ENCODE peak calls at places on chromosomes 12 and 14, in nine cellular contexts. L is HFF-Myc, R is thoracic aorta, Z is WERI-Rb-1, A is Caco-2, T is RWPE1, N is body of pancreas, S is pancreas, D is testis. U is an unnamed sample.

GRCh38 chr12:44000309-44000952 is 164.6 kb downstream of the TMEM117 start:
- DNase-seq in L (peak), R (no peak), Z (peak), A (peak), T (peak), N (peak), S (peak), D (peak), U (no peak)

GRCh38 chr12:11059041-11059440 is 3.1 kb downstream of the TAS2R46 start:
- DNase-seq in L (no peak), R (no peak), Z (no peak), A (no peak), T (no peak), N (no peak), S (no peak), D (no peak), U (no peak)

GRCh38 chr12:123149088-123149827 is 1.6 kb downstream of the PITPNM2 start:
- DNase-seq in L (no peak), R (no peak), Z (no peak), A (no peak), T (no peak), N (no peak), S (no peak), D (peak), U (no peak)

GRCh38 chr12:130832561-130833209 is 6.4 kb downstream of the STX2 start:
- DNase-seq in L (no peak), R (no peak), Z (peak), A (peak), T (peak), N (no peak), S (no peak), D (no peak), U (no peak)

GRCh38 chr14:75340921-75341320 is 62.3 kb downstream of the FOS start:
- DNase-seq in L (no peak), R (peak), Z (no peak), A (no peak), T (no peak), N (peak), S (peak), D (peak), U (peak)

GRCh38 chr12:94147377-94147990 is 893 bp upstream of the PLXNC1 start:
- DNase-seq in L (no peak), R (no peak), Z (no peak), A (no peak), T (no peak), N (no peak), S (no peak), D (no peak), U (no peak)

GRCh38 chr12:128820723-128821432 is 2.9 kb downstream of the SLC15A4 start:
- DNase-seq in L (no peak), R (no peak), Z (no peak), A (no peak), T (no peak), N (peak), S (no peak), D (no peak), U (peak)

GRCh38 chr12:118068361-118068958 is 7.5 kb upstream of the WSB2 start:
- DNase-seq in L (no peak), R (no peak), Z (no peak), A (no peak), T (no peak), N (no peak), S (no peak), D (no peak), U (no peak)

GRCh38 chr14:59328410-59328809 is 136.8 kb downstream of the GPR135 start:
- DNase-seq in L (no peak), R (no peak), Z (no peak), A (no peak), T (no peak), N (no peak), S (no peak), D (no peak), U (no peak)

GRCh38 chr12:48185181-48185919 is 1.9 kb downstream of the CCDC184 start:
- DNase-seq in L (no peak), R (no peak), Z (no peak), A (no peak), T (no peak), N (no peak), S (no peak), D (no peak), U (no peak)

GRCh38 chr12:21912318-21912717 is 28.9 kb downstream of the ABCC9 start:
- DNase-seq in L (no peak), R (no peak), Z (no peak), A (no peak), T (peak), N (no peak), S (no peak), D (no peak), U (no peak)

GRCh38 chr12:95177201-95177768 is 40.0 kb downstream of the FGD6 start:
- DNase-seq in L (no peak), R (no peak), Z (no peak), A (no peak), T (no peak), N (no peak), S (no peak), D (no peak), U (no peak)

GRCh38 chr14:22178330-22178981 is 410.6 kb downstream of the DAD1 start:
- DNase-seq in L (no peak), R (no peak), Z (no peak), A (no peak), T (no peak), N (no peak), S (no peak), D (no peak), U (no peak)

GRCh38 chr12:70246580-70246979 is 3.3 kb downstream of the CNOT2 start:
- DNase-seq in L (no peak), R (no peak), Z (no peak), A (no peak), T (no peak), N (no peak), S (no peak), D (no peak), U (no peak)

GRCh38 chr14:101008196-101008595 is 104.7 kb upstream of the RTL1 start:
- DNase-seq in L (no peak), R (no peak), Z (no peak), A (no peak), T (no peak), N (peak), S (no peak), D (no peak), U (no peak)

GRCh38 chr12:85325452-85325851 is 45.4 kb downstream of the ALX1 start:
- DNase-seq in L (no peak), R (no peak), Z (peak), A (no peak), T (no peak), N (no peak), S (no peak), D (peak), U (no peak)

DNA sequence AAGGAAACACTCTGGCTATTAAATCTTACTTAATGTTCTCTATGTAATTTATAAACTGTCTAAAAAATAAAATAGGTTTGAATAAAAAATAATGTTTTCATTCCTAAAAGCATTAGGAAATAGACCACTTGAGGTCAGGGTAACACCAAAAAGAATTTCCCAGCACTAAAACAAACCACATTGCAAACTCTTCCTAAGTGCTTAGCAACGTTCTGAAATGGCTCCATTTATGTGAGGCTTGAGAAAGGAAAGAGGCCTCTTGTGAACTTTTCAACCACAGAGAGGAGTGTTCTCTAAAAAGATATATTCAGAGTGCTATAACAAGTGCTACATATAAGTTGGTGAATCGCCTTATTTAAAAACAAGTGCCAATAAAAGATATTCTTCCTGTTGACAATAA is 42.7 kb downstream of the ALX1 start:
- DNase-seq in L (no peak), R (no peak), Z (no peak), A (no peak), T (no peak), N (no peak), S (no peak), D (no peak), U (no peak)
- TF ChIP-seq CTCF in L (no peak), R (no peak), Z (no peak), A (no peak), T (no peak), N (no peak), S (no peak), D (no peak), U (no peak)

DNA sequence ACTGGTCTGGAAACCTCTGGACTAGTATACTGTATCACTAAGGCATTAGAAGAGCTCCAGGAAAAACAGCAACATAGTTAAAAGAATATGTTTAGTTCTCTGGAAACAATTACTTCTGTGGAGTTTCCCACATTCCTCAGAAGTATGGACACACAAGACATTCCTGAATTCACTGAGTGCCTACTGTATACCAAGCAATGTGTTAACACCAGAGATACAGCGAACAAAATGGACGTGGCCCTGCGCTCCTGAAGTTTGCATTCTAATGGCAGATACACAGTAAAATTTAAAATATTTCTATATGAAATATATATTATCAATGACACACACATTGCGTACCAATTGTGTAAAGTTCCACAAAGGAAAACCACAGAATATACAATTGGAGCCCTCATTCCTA is 1.1 kb downstream of the ANGEL1 start:
- DNase-seq in L (no peak), R (no peak), Z (no peak), A (no peak), T (no peak), N (no peak), S (no peak), D (no peak), U (no peak)
- TF ChIP-seq CTCF in L (no peak), R (no peak), Z (no peak), A (no peak), T (no peak), N (no peak), S (no peak), D (no peak), U (no peak)

GRCh38 chr14:33475623-33476022 is 475.3 kb downstream of the EGLN3 start:
- DNase-seq in L (peak), R (no peak), Z (peak), A (peak), T (peak), N (peak), S (no peak), D (peak), U (peak)
- TF ChIP-seq CTCF in L (peak), R (no peak), Z (peak), A (peak), T (no peak), N (no peak), S (no peak), D (peak), U (no peak)

GRCh38 chr12:112539221-112539620 is 120.5 kb downstream of the PTPN11 start:
- DNase-seq in L (no peak), R (no peak), Z (no peak), A (no peak), T (no peak), N (no peak), S (no peak), D (no peak), U (no peak)
- TF ChIP-seq CTCF in L (no peak), R (no peak), Z (peak), A (peak), T (no peak), N (no peak), S (no peak), D (no peak), U (no peak)

GRCh38 chr12:66688836-66689439 is 10.1 kb upstream of the GRIP1 start:
- DNase-seq in L (no peak), R (no peak), Z (peak), A (peak), T (peak), N (peak), S (peak), D (peak), U (peak)
- TF ChIP-seq CTCF in L (peak), R (no peak), Z (peak), A (peak), T (peak), N (peak), S (no peak), D (peak), U (no peak)

DNA sequence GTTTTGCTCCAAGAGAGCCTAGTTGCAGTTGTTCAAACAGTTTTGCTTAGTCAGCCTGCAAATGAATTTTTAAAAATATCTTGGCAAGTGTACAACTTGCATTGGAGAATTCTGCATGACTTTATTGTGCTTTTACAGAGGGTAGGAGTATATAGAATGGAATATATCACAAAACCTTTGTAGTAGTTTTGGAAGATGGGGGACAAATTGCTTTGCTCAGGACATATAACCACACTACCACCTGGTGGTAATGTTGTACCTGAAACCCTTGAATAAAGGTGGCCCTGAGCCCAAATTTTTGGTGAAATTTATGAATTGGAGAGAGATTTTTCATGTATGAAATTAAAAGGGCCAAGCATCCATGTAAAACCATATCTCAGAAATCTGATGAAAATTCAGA is 645.2 kb downstream of the MED13L start:
- DNase-seq in L (no peak), R (no peak), Z (no peak), A (no peak), T (peak), N (no peak), S (no peak), D (no peak), U (no peak)
- TF ChIP-seq CTCF in L (peak), R (no peak), Z (no peak), A (peak), T (peak), N (no peak), S (no peak), D (peak), U (no peak)

GRCh38 chr14:106277503-106277902 is 751.1 kb downstream of the TMEM121 start:
- DNase-seq in L (no peak), R (no peak), Z (no peak), A (no peak), T (no peak), N (no peak), S (no peak), D (peak), U (no peak)
- TF ChIP-seq CTCF in L (peak), R (no peak), Z (peak), A (peak), T (peak), N (peak), S (peak), D (peak), U (peak)

GRCh38 chr12:103841690-103842584 is 903 bp upstream of the NT5DC3 start:
- DNase-seq in L (peak), R (peak), Z (no peak), A (peak), T (peak), N (peak), S (peak), D (peak), U (peak)
- TF ChIP-seq CTCF in L (no peak), R (no peak), Z (no peak), A (no peak), T (no peak), N (no peak), S (no peak), D (no peak), U (no peak)

GRCh38 chr14:64200170-64200569 is 94.0 kb downstream of the ESR2 start:
- DNase-seq in L (no peak), R (no peak), Z (no peak), A (no peak), T (no peak), N (peak), S (peak), D (peak), U (no peak)
- TF ChIP-seq CTCF in L (no peak), R (no peak), Z (no peak), A (no peak), T (no peak), N (no peak), S (no peak), D (no peak), U (no peak)

DNA sequence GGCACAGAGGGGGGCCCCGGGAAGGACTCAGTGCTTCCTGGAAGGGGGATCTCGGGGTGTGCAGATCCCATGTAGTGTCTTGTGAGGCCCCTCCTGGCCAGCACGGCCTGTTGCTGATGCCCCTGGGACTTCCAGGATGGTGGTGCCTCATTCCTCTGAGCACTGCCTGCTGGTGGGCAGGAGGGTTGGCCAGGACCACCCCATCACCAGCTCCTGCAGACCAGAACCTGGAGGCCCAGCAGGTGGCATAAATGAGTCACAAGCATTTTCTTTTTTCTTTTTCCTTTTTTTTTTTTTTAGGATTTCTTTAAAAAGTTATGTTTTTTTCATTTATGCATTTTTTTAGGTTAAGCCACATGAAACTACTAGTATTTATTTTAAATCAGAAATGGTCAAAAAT is 8.0 kb downstream of the MMP17 start:
- DNase-seq in L (no peak), R (no peak), Z (no peak), A (no peak), T (no peak), N (no peak), S (no peak), D (no peak), U (no peak)
- TF ChIP-seq CTCF in L (peak), R (no peak), Z (peak), A (no peak), T (peak), N (peak), S (no peak), D (peak), U (no peak)